ENCODE peak calls at places on chromosomes 13 and 19, in nine cellular contexts. Y is neural progenitor cell, U is colonic mucosa, I is fibroblast of pulmonary artery, C is H7, T is psoas muscle, J is fibroblast of mammary gland, G is brain microvascular endothelial cell, Q is ascending aorta. B is an unnamed sample.

GRCh38 chr19:43574424-43575155 is 737 bp downstream of the XRCC1 start:
- DNase-seq in Y (peak; percentile 38), U (no peak), I (no peak), C (no peak), T (no peak), J (peak; percentile 55), G (peak; percentile 22), Q (no peak), B (no peak)

GRCh38 chr13:76522083-76522755 is 364.0 kb downstream of the KCTD12 start:
- DNase-seq in Y (no peak), U (no peak), I (peak; percentile 43), C (no peak), T (no peak), J (peak; percentile 35), G (peak; percentile 9), Q (no peak), B (no peak)

GRCh38 chr13:48069573-48069972 is 25.3 kb downstream of the MED4 start:
- DNase-seq in Y (no peak), U (no peak), I (no peak), C (no peak), T (no peak), J (peak; percentile 7), G (no peak), Q (no peak), B (no peak)

GRCh38 chr13:32409561-32410440 is 18.1 kb downstream of the N4BP2L1 start:
- DNase-seq in Y (peak; percentile 60), U (no peak), I (peak; percentile 82), C (peak; percentile 81), T (peak; percentile 61), J (peak; percentile 81), G (peak; percentile 50), Q (peak; percentile 66), B (no peak)

GRCh38 chr13:52010890-52011689 is at the start of gene ATP7B:
- DNase-seq in Y (peak; percentile 78), U (peak; percentile 41), I (no peak), C (peak; percentile 86), T (no peak), J (no peak), G (no peak), Q (peak; percentile 66), B (no peak)

GRCh38 chr19:30344446-30345425 is 27.4 kb upstream of the ZNF536 start:
- DNase-seq in Y (no peak), U (no peak), I (no peak), C (no peak), T (no peak), J (no peak), G (no peak), Q (no peak), B (no peak)

GRCh38 chr19:1253514-1254080 is 5.2 kb downstream of the MIDN start:
- DNase-seq in Y (no peak), U (peak; percentile 75), I (no peak), C (no peak), T (no peak), J (no peak), G (no peak), Q (no peak), B (no peak)

GRCh38 chr19:35716735-35716984 is 1.1 kb upstream of the KMT2B start:
- DNase-seq in Y (peak; percentile 97), U (no peak), I (no peak), C (peak; percentile 97), T (no peak), J (no peak), G (no peak), Q (no peak), B (no peak)

GRCh38 chr19:17402982-17403855 is 2.2 kb downstream of the BST2 start:
- DNase-seq in Y (peak; percentile 93), U (no peak), I (no peak), C (peak; percentile 99), T (peak; percentile 44), J (no peak), G (peak; percentile 7), Q (no peak), B (no peak)

GRCh38 chr13:50617134-50617721 is 226.3 kb downstream of the DLEU7 start:
- DNase-seq in Y (no peak), U (peak; percentile 22), I (peak; percentile 80), C (no peak), T (no peak), J (peak; percentile 91), G (peak; percentile 61), Q (no peak), B (no peak)

GRCh38 chr13:105894711-105895110 is 640.8 kb downstream of the EFNB2 start:
- DNase-seq in Y (no peak), U (no peak), I (peak; percentile 11), C (no peak), T (no peak), J (no peak), G (no peak), Q (no peak), B (no peak)

GRCh38 chr13:22967669-22968068 is 213.1 kb upstream of the SGCG start:
- DNase-seq in Y (no peak), U (no peak), I (no peak), C (peak; percentile 23), T (no peak), J (no peak), G (no peak), Q (no peak), B (no peak)

GRCh38 chr13:21218351-21219043 is 42.0 kb downstream of the MRPL57 start:
- DNase-seq in Y (no peak), U (no peak), I (no peak), C (no peak), T (no peak), J (no peak), G (no peak), Q (no peak), B (no peak)

GRCh38 chr13:22090114-22090513 is 419.2 kb downstream of the FGF9 start:
- DNase-seq in Y (no peak), U (peak; percentile 64), I (no peak), C (no peak), T (no peak), J (no peak), G (no peak), Q (no peak), B (no peak)

GRCh38 chr19:9797871-9798270 is 21.0 kb downstream of the FBXL12 start:
- DNase-seq in Y (no peak), U (no peak), I (no peak), C (no peak), T (no peak), J (no peak), G (no peak), Q (no peak), B (no peak)

GRCh38 chr19:20167020-20167644 is at the start of gene ZNF486:
- DNase-seq in Y (peak; percentile 98), U (peak; percentile 96), I (peak; percentile 96), C (peak; percentile 86), T (peak; percentile 94), J (peak; percentile 96), G (peak; percentile 98), Q (peak; percentile 98), B (peak; percentile 99)

GRCh38 chr13:99331881-99332293 is 24.7 kb upstream of the GPR183 start:
- DNase-seq in Y (no peak), U (no peak), I (no peak), C (no peak), T (no peak), J (no peak), G (no peak), Q (no peak), B (no peak)

GRCh38 chr13:57634829-57635165 is 3.3 kb downstream of the PCDH17 start:
- DNase-seq in Y (peak; percentile 34), U (no peak), I (no peak), C (peak; percentile 33), T (no peak), J (no peak), G (no peak), Q (no peak), B (no peak)

DNA sequence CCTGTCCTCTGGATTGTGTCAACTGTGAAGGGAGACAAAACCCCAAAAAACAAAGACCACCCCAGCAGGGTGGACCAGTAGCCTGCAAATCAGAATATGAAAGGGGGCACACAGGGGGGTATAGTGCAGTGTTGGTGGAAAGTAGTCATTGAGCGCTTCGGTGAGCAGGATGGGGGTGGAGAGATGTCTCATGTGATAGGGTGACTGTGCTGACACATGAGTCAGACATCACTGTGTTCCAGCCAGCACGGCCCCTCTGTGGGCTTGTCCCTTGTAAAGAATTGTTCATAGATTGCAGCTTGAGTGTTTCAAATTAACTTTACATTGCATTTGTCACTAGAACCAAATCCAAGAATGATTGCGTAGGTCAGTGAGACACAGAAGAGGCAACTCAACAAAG is 7.4 kb downstream of the ZNF440 start:
- DNase-seq in Y (no peak), U (no peak), I (peak; percentile 50), C (no peak), T (no peak), J (peak; percentile 80), G (peak; percentile 25), Q (no peak), B (no peak)
- H3K4me3 ChIP-seq in Y (no peak overlapping the region), U (no peak overlapping the region), I (no peak overlapping the region), C (no peak overlapping the region), T (no peak overlapping the region), J (no peak overlapping the region), G (no peak overlapping the region), Q (no peak overlapping the region), B (no peak overlapping the region)

GRCh38 chr19:10871711-10872550 is 578 bp downstream of the CARM1 start:
- DNase-seq in Y (peak; percentile 74), U (peak; percentile 60), I (no peak), C (peak; percentile 82), T (peak; percentile 58), J (no peak), G (no peak), Q (peak; percentile 74), B (no peak)
- H3K4me3 ChIP-seq in Y (peak overlapping the region; percentile 90), U (peak overlapping the region; percentile 65), I (peak overlapping the region; percentile 88), C (peak overlapping the region; percentile 72), T (peak overlapping the region; percentile 87), J (peak overlapping the region; percentile 89), G (peak overlapping the region; percentile 86), Q (peak overlapping the region; percentile 96), B (peak overlapping the region; percentile 92)

GRCh38 chr19:38228491-38229439 is 4.7 kb upstream of the DPF1 start:
- DNase-seq in Y (peak; percentile 87), U (no peak), I (no peak), C (peak; percentile 96), T (no peak), J (no peak), G (no peak), Q (no peak), B (no peak)
- H3K4me3 ChIP-seq in Y (peak overlapping the region; percentile 78), U (no peak overlapping the region), I (peak overlapping the region; percentile 36), C (peak overlapping the region; percentile 57), T (peak overlapping the region; percentile 9), J (peak overlapping the region; percentile 46), G (peak overlapping the region; percentile 51), Q (peak overlapping the region; percentile 45), B (no peak overlapping the region)

GRCh38 chr13:112435973-112436372 is 59.8 kb downstream of the SPACA7 start:
- DNase-seq in Y (no peak), U (no peak), I (no peak), C (no peak), T (no peak), J (no peak), G (no peak), Q (no peak), B (no peak)

GRCh38 chr13:112434032-112434431 is 57.9 kb downstream of the SPACA7 start:
- DNase-seq in Y (no peak), U (no peak), I (no peak), C (peak; percentile 32), T (no peak), J (no peak), G (no peak), Q (no peak), B (no peak)

GRCh38 chr13:112434937-112435523 is 58.9 kb downstream of the SPACA7 start:
- DNase-seq in Y (no peak), U (no peak), I (no peak), C (peak; percentile 30), T (no peak), J (no peak), G (no peak), Q (no peak), B (no peak)

GRCh38 chr13:112428704-112429103 is 52.5 kb downstream of the SPACA7 start:
- DNase-seq in Y (no peak), U (no peak), I (no peak), C (no peak), T (no peak), J (no peak), G (no peak), Q (no peak), B (no peak)

GRCh38 chr13:112431734-112432133 is 55.6 kb downstream of the SPACA7 start:
- DNase-seq in Y (no peak), U (no peak), I (no peak), C (no peak), T (no peak), J (no peak), G (no peak), Q (no peak), B (no peak)
- H3K4me3 ChIP-seq in Y (no peak overlapping the region), U (no peak overlapping the region), I (no peak overlapping the region), C (no peak overlapping the region), T (no peak overlapping the region), J (no peak overlapping the region), G (no peak overlapping the region), Q (no peak overlapping the region), B (no peak overlapping the region)

B was measured in breast epithelium.